ENCODE peak calls at places on chromosome 1, in six cellular contexts. F is lung microvascular endothelial cell, C is HuH-7, K is astrocyte of the cerebellum, X is NCI-H1436, L is caudate nucleus. W is an unnamed sample.

GRCh38 chr1:204684551-204685235 is 845 bp downstream of the LRRN2 start:
- DNase-seq in F (no peak), C (no peak), K (no peak), X (no peak), L (no peak), W (no peak)

GRCh38 chr1:151803164-151803563 is 2.1 kb downstream of the LINGO4 start:
- DNase-seq in F (no peak), C (no peak), K (no peak), X (no peak), L (no peak), W (no peak)

GRCh38 chr1:29732438-29732837 is 496.1 kb downstream of the PTPRU start:
- DNase-seq in F (no peak), C (no peak), K (no peak), X (no peak), L (no peak), W (no peak)

GRCh38 chr1:171346866-171347265 is 32.9 kb downstream of the FMO4 start:
- DNase-seq in F (peak), C (no peak), K (no peak), X (no peak), L (no peak), W (no peak)

GRCh38 chr1:21289700-21290545 is at the start of gene ECE1:
- DNase-seq in F (peak), C (no peak), K (no peak), X (peak), L (no peak), W (no peak)

GRCh38 chr1:88983791-88984552 is 8.5 kb downstream of the KYAT3 start:
- DNase-seq in F (peak), C (peak), K (peak), X (peak), L (no peak), W (no peak)

GRCh38 chr1:98355656-98356384 is 305.7 kb upstream of the SNX7 start:
- DNase-seq in F (no peak), C (peak), K (no peak), X (no peak), L (no peak), W (no peak)

GRCh38 chr1:203038891-203039608 is 12.8 kb downstream of the PPFIA4 start:
- DNase-seq in F (peak), C (peak), K (peak), X (peak), L (peak), W (no peak)

GRCh38 chr1:205421728-205422127 is at the start of gene LEMD1:
- DNase-seq in F (no peak), C (no peak), K (no peak), X (no peak), L (no peak), W (no peak)

GRCh38 chr1:183808296-183809027 is 3.5 kb downstream of the RGL1 start:
- DNase-seq in F (no peak), C (no peak), K (no peak), X (no peak), L (no peak), W (no peak)

GRCh38 chr1:75522389-75522788 is 88.5 kb downstream of the SLC44A5 start:
- DNase-seq in F (peak), C (no peak), K (no peak), X (no peak), L (no peak), W (peak)

GRCh38 chr1:84433253-84434080 is 35.2 kb downstream of the DNASE2B start:
- DNase-seq in F (peak), C (peak), K (peak), X (peak), L (peak), W (peak)

W was measured in retinal pigment epithelial cell.